ENCODE peak calls at places on chromosomes 11 and 22, in five cellular contexts. S is psoas muscle, E is mammary epithelial cell, R is neuronal stem cell, C is PC-9. X is an unnamed sample. For H3K4me1, the result is how much of the 10 kb centered on the place peaks cover.

GRCh38 chr22:36027960-36028645 is 521 bp downstream of the RBFOX2 start:
- DNase-seq in S (peak), E (peak), R (peak), C (no peak), X (no peak)

GRCh38 chr11:126337472-126338241 is 17.8 kb upstream of the ST3GAL4 start:
- DNase-seq in S (no peak), E (no peak), R (no peak), C (peak), X (no peak)

GRCh38 chr11:35391922-35392813 is 27.2 kb downstream of the SLC1A2 start:
- DNase-seq in S (peak), E (peak), R (peak), C (peak), X (peak)

GRCh38 chr11:26649884-26650283 is 72.0 kb downstream of the SLC5A12 start:
- DNase-seq in S (no peak), E (peak), R (peak), C (peak), X (peak)

GRCh38 chr11:73257342-73258103 is 14.6 kb upstream of the P2RY6 start:
- DNase-seq in S (peak), E (peak), R (no peak), C (peak), X (no peak)

GRCh38 chr11:132670921-132671675 is 861.2 kb downstream of the OPCML start:
- DNase-seq in S (no peak), E (no peak), R (no peak), C (no peak), X (no peak)

GRCh38 chr11:126452256-126452655 is 96.8 kb downstream of the ST3GAL4 start:
- DNase-seq in S (no peak), E (no peak), R (no peak), C (no peak), X (no peak)

GRCh38 chr11:7612661-7613393 is 60.5 kb downstream of the CYB5R2 start:
- DNase-seq in S (no peak), E (peak), R (peak), C (peak), X (peak)

GRCh38 chr11:65378928-65379638 is 3.4 kb downstream of the SLC25A45 start:
- DNase-seq in S (no peak), E (no peak), R (no peak), C (no peak), X (no peak)

GRCh38 chr11:65743928-65744698 is 23.5 kb upstream of the RNASEH2C start:
- DNase-seq in S (peak), E (no peak), R (no peak), C (peak), X (peak)

GRCh38 chr11:115497303-115497702 is 6.9 kb downstream of the CADM1 start:
- DNase-seq in S (no peak), E (no peak), R (no peak), C (no peak), X (no peak)

GRCh38 chr22:38176170-38176741 is 5.4 kb downstream of the PLA2G6 start:
- DNase-seq in S (peak), E (peak), R (no peak), C (no peak), X (no peak)

GRCh38 chr11:1570001-1570453 is 2.0 kb downstream of the DUSP8 start:
- DNase-seq in S (no peak), E (no peak), R (no peak), C (no peak), X (no peak)

GRCh38 chr11:131661137-131661536 is 290.7 kb downstream of the NTM start:
- DNase-seq in S (no peak), E (no peak), R (no peak), C (no peak), X (no peak)

GRCh38 chr11:131658414-131658813 is 288.0 kb downstream of the NTM start:
- DNase-seq in S (no peak), E (no peak), R (no peak), C (no peak), X (no peak)

GRCh38 chr11:131659931-131660330 is 289.5 kb downstream of the NTM start:
- DNase-seq in S (no peak), E (no peak), R (no peak), C (no peak), X (no peak)

GRCh38 chr11:131656839-131657211 is 286.4 kb downstream of the NTM start:
- DNase-seq in S (no peak), E (no peak), R (no peak), C (no peak), X (no peak)

GRCh38 chr11:131658952-131659351 is 288.5 kb downstream of the NTM start:
- DNase-seq in S (no peak), E (no peak), R (no peak), C (no peak), X (no peak)
- H3K4me1 ChIP-seq in S (under half), E (under half), R (under half), C (under half), X (under half)

GRCh38 chr11:78190871-78191538 is 2.3 kb downstream of the USP35 start:
- DNase-seq in S (no peak), E (no peak), R (no peak), C (no peak), X (no peak)
- H3K4me1 ChIP-seq in S (under half), E (under half), R (under half), C (under half), X (under half)

DNA sequence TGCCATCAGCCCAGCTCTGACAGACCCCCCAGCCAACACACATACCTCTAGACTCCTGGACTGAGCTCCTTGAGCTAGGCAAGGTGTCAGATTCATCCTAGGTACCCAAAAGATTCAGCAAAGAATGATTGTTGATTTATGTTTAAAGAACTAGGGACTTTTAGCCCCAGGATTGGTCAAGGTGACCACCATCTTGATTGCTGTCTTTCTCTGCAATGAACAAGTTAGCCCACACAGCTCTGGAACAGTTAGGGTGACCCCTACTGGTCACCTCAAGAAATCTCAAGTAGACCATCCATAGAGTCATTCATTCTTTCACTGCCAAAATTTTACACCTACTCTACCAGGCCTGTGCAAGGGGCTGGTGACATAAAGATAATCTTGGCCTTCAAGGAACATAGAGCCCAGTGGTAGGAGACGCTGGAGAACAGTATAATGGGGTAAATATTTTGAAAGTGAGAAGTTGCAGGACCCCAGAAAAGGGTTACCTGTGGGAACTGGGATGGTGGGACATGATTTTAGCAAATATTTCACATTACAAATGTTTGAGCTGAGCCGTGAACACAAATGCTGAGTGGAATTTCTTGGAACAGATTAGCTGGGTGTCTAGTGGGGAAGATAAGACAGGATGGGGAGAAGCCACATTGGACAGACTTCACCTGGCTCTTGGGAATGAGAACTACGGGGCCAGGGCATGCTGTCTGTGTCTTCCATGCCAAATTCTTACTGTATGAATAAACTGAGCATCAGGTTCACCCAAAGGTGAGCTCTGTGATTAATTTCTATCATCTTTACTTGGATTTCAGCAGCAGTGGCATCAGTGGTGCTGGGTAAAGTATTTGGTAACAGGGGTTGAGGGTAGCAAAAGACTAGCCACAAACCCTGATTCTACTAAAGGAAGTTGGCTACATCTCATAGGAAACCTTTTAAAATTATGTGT is 39.1 kb downstream of the IRAG1 start:
- DNase-seq in S (no peak), E (peak), R (peak), C (peak), X (peak)
- H3K4me1 ChIP-seq in S (under half), E (under half), R (under half), C (under half), X (under half)

GRCh38 chr11:12356944-12357655 is 20.3 kb upstream of the PARVA start:
- DNase-seq in S (no peak), E (no peak), R (no peak), C (no peak), X (no peak)
- H3K4me1 ChIP-seq in S (under half), E (under half), R (under half), C (under half), X (under half)

GRCh38 chr11:19076744-19077589 is 16.4 kb upstream of the MRGPRX2 start:
- DNase-seq in S (peak), E (peak), R (peak), C (peak), X (peak)
- H3K4me1 ChIP-seq in S (under half), E (under half), R (under half), C (half or more), X (under half)

DNA sequence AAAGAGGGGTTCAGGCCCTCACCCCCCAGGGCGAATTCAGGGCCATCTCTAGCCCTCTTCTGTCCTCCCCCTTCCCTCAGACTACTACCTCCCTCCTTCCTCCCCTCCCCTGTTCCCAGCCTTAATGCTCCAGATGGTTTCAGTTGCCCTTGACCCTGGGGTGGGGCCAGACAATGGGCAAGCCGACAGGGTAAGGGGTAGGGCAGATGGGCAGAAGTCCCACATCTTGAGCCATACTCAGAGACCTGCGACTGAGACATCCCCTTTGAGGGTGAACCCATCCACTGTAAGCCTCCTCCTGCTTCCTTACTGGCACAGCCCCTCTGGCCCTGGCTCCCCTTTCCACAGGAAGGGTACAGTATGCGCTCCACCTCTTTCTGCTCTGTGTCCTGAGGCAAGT is 1.9 kb downstream of the RHBDD3 start:
- DNase-seq in S (no peak), E (no peak), R (no peak), C (no peak), X (no peak)
- H3K4me1 ChIP-seq in S (under half), E (under half), R (under half), C (under half), X (under half)

DNA sequence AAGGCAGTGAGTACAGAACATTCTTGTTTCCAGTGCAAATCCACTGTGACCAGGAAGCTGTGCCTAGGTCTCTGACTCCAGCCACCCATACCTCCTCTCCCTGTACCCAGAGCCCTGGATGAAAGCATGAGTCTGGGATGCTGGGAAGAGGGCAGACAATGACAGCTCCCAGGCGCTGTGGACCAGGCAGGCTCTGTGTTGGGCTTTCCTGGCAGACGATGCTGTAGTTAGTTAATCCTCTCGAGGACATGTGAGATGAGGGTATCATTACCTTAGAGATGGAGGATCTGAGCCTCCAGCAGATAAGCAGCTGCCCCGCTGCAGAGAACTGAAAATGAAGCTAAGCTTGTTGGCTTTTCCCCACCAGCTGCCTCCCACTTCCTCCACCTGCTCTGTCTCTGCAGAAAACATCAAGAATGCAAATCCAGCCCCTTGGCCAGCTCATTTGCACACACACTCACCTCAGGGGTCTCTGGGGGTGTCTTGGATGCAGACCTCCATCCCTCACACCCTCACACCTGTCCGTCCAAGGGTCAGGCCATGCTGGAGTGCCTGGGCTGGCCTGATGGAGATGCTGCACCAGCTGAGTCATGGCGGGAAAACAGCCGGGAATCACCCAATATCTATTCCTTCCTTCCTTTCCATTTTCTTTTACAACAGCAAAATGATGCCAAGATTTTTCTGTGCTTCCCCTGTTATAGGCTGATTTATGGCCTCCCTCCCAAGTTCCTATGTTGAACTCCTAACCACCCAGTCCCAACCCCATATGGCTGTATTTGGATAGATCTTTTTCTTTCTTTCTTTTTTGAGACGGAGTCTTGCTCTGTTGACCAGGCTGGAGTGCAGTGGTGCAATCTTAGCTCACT is 94.9 kb upstream of the SEPTIN5 start:
- DNase-seq in S (no peak), E (no peak), R (no peak), C (no peak), X (no peak)
- H3K4me1 ChIP-seq in S (under half), E (under half), R (under half), C (under half), X (under half)